ENCODE peak calls at places on chromosomes 3 and 15, in four cellular contexts. H is H1, P is HepG2, I is GM12878. Y is an unnamed sample.
A peak's percentile ranks its signal among the peaks of the same experiment; 100 is the strongest.

GRCh38 chr3:11878837-11879236 is 32.2 kb upstream of the TAMM41 start:
- DNase-seq in H (no peak), P (no peak), I (no peak), Y (peak; percentile 16)

GRCh38 chr3:140050977-140051957 is 116.3 kb downstream of the CLSTN2 start:
- DNase-seq in H (peak; percentile 21), P (peak; percentile 2), I (no peak), Y (no peak)

GRCh38 chr15:67116742-67117141 is 51.3 kb downstream of the SMAD3 start:
- DNase-seq in H (no peak), P (peak; percentile 37), I (no peak), Y (no peak)

GRCh38 chr3:51283421-51283820 is 101.7 kb upstream of the MANF start:
- DNase-seq in H (no peak), P (no peak), I (no peak), Y (no peak)

GRCh38 chr3:14278799-14279705 is 100.4 kb downstream of the LSM3 start:
- DNase-seq in H (no peak), P (no peak), I (no peak), Y (peak; percentile 46)

GRCh38 chr3:189555558-189555881 is 75.7 kb upstream of the TP63 start:
- DNase-seq in H (no peak), P (no peak), I (no peak), Y (no peak)

GRCh38 chr15:40361640-40362039 is 3.6 kb downstream of the DISP2 start:
- DNase-seq in H (no peak), P (no peak), I (no peak), Y (no peak)

GRCh38 chr3:129745253-129745652 is 138.8 kb upstream of the PLXND1 start:
- DNase-seq in H (no peak), P (no peak), I (no peak), Y (no peak)

GRCh38 chr3:101069796-101070195 is 76.6 kb upstream of the ABI3BP start:
- DNase-seq in H (no peak), P (no peak), I (no peak), Y (no peak)

GRCh38 chr15:67807836-67808235 is 17.5 kb upstream of the SKOR1 start:
- DNase-seq in H (no peak), P (no peak), I (no peak), Y (no peak)

GRCh38 chr15:79644091-79644490 is 212.0 kb downstream of the MINAR1 start:
- DNase-seq in H (no peak), P (no peak), I (no peak), Y (no peak)

GRCh38 chr3:5504135-5504534 is 316.6 kb downstream of the EDEM1 start:
- DNase-seq in H (no peak), P (no peak), I (no peak), Y (no peak)

GRCh38 chr3:146160964-146161724 is at the start of gene PLOD2:
- DNase-seq in H (peak; percentile 36), P (peak; percentile 92), I (no peak), Y (peak; percentile 49)

GRCh38 chr15:29924750-29925149 is 102.5 kb upstream of the TJP1 start:
- DNase-seq in H (peak; percentile 86), P (peak; percentile 60), I (no peak), Y (peak; percentile 87)

GRCh38 chr3:45507820-45508317 is 86.7 kb upstream of the LIMD1 start:
- DNase-seq in H (no peak), P (no peak), I (no peak), Y (peak; percentile 66)
- TF ChIP-seq SUZ12 in H (no peak), P (no peak), I (no peak), Y (no peak)

DNA sequence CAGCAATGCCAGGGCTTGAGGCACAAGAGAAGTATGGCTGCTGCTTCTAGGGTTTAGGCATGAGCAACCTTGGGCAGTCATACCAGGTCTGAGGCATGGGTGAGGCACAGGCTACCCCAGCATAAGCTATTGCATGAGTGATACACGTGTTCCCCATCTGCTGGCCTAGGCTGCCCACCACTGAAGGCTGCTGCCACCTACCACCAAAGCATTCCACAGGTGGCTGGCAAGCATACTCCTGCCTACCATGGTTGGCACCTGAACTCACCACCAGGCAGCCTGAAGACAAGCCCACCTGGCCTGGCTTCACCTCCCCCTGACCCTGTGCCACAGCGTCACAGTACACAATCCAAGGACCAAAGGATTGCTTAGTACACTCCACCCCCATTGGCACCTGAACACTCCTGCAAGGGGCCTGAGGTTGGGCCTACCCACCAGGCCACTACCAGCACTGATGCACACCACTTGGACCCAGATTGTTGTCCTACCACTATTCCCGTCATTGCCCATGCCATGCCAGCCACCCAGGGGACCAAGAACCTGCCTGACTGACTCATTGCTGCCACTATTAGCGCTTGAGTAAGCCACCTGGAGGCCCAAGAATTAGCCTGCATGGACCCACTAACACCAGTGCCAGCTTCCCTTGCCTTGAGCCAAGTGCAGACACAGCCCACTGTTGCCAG is 115.7 kb downstream of the STT3B start:
- DNase-seq in H (no peak), P (no peak), I (no peak), Y (no peak)
- H3K9me3 ChIP-seq in H (peaks cover 22% of the 10 kb centered on the region), P (peaks cover 27% of the 10 kb centered on the region), I (peaks cover 25% of the 10 kb centered on the region), Y (peaks cover 19% of the 10 kb centered on the region)

GRCh38 chr3:134869153-134869726 is 74.2 kb downstream of the EPHB1 start:
- DNase-seq in H (no peak), P (no peak), I (no peak), Y (no peak)
- TF ChIP-seq SUZ12 in H (no peak), P (no peak), I (no peak), Y (no peak)

GRCh38 chr15:25066708-25067107 is 111.9 kb downstream of the SNRPN start:
- DNase-seq in H (no peak), P (no peak), I (no peak), Y (no peak)
- H3K9me3 ChIP-seq in H (peaks cover 100% of the 10 kb centered on the region), P (peaks cover 100% of the 10 kb centered on the region), I (peaks cover 68% of the 10 kb centered on the region), Y (peaks cover 100% of the 10 kb centered on the region)

DNA sequence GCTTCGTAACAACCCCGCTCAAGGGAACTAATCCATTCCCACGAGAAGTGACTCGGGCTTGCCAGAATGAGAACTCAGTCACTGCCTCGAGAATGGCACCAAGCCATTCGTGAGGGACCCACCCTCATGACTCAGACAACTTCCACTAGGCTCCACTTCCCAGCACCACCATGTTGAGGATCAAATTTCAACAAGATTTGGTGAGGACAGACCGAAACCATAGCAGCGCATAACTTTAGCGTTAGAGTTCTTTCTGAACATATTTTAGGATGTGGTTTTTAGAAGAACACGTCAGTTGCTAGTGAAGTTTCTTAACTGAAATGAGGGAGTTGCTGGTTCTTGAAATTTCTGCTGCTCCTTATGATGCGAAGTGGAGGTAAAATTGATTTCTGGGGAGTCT is 13.5 kb downstream of the PTPRG start:
- DNase-seq in H (no peak), P (no peak), I (no peak), Y (no peak)
- TF ChIP-seq SUZ12 in H (no peak), P (no peak), I (no peak), Y (no peak)

GRCh38 chr15:26311710-26312236 is 448.6 kb upstream of the ATP10A start:
- DNase-seq in H (no peak), P (no peak), I (no peak), Y (no peak)
- H3K9me3 ChIP-seq in H (peaks cover 37% of the 10 kb centered on the region), P (peaks cover 92% of the 10 kb centered on the region), I (no peaks in the 10 kb centered on the region), Y (peaks cover 49% of the 10 kb centered on the region)

GRCh38 chr15:34436956-34437442 is 609 bp downstream of the GOLGA8A start:
- DNase-seq in H (peak; percentile 13), P (peak; percentile 3), I (no peak), Y (no peak)
- TF ChIP-seq SUZ12 in H (peak; percentile 37), P (no peak), I (no peak), Y (no peak)

GRCh38 chr15:76696840-76697239 is 208.3 kb downstream of the SCAPER start:
- DNase-seq in H (no peak), P (no peak), I (no peak), Y (no peak)
- H3K9me3 ChIP-seq in H (no peaks in the 10 kb centered on the region), P (no peaks in the 10 kb centered on the region), I (no peaks in the 10 kb centered on the region), Y (no peaks in the 10 kb centered on the region)